ENCODE peak calls at places on chromosomes 7 and 10, in ten cellular contexts. S, J, I, G, C, D, W, A, H and V are unnamed samples.

GRCh38 chr7:103651978-103652377 is 206.0 kb upstream of the SLC26A5 start:
- DNase-seq in S (no peak), J (no peak), I (no peak), G (no peak), C (no peak), D (no peak), W (no peak), A (no peak), H (no peak), V (peak; percentile 65)

GRCh38 chr7:150947761-150948680 is 30.1 kb downstream of the KCNH2 start:
- DNase-seq in S (no peak), J (no peak), I (peak; percentile 42), G (peak; percentile 36), C (no peak), D (no peak), W (no peak), A (no peak), H (no peak), V (no peak)

GRCh38 chr7:73423519-73424485 is 9.8 kb upstream of the FZD9 start:
- DNase-seq in S (no peak), J (no peak), I (no peak), G (no peak), C (no peak), D (peak; percentile 56), W (no peak), A (no peak), H (no peak), V (peak; percentile 76)

GRCh38 chr10:4347397-4347796 is 478.6 kb upstream of the AKR1E2 start:
- DNase-seq in S (no peak), J (no peak), I (no peak), G (no peak), C (no peak), D (no peak), W (no peak), A (no peak), H (no peak), V (no peak)

GRCh38 chr7:141641876-141642275 is 60.1 kb downstream of the DENND11 start:
- DNase-seq in S (no peak), J (no peak), I (no peak), G (no peak), C (no peak), D (no peak), W (no peak), A (no peak), H (no peak), V (no peak)

GRCh38 chr7:155466814-155467675 is 9.1 kb downstream of the EN2 start:
- DNase-seq in S (no peak), J (no peak), I (no peak), G (no peak), C (no peak), D (peak; percentile 71), W (no peak), A (no peak), H (no peak), V (no peak)

GRCh38 chr10:70253878-70254765 is 20.9 kb upstream of the PPA1 start:
- DNase-seq in S (no peak), J (no peak), I (peak; percentile 72), G (no peak), C (no peak), D (no peak), W (no peak), A (no peak), H (no peak), V (no peak)

GRCh38 chr10:100670828-100671479 is 74.4 kb upstream of the PAX2 start:
- DNase-seq in S (no peak), J (peak; percentile 38), I (no peak), G (peak; percentile 57), C (peak; percentile 12), D (peak; percentile 57), W (peak; percentile 42), A (no peak), H (peak; percentile 89), V (no peak)